ENCODE peak calls at places on chromosomes 16 and 17, in nine cellular contexts. W, E, Y, F, D, N, X, U and S are unnamed samples.

GRCh38 chr16:10103096-10103495 is 79.1 kb downstream of the GRIN2A start:
- DNase-seq in Y (no peak), D (no peak), N (no peak), E (no peak), F (peak; percentile 28), U (no peak), X (no peak), W (no peak), S (no peak)

GRCh38 chr17:30995347-30995746 is 24.5 kb downstream of the RNF135 start:
- DNase-seq in E (no peak), U (no peak), Y (no peak), W (no peak), N (no peak), F (peak; percentile 12), X (no peak), D (no peak), S (no peak)

GRCh38 chr17:17122781-17123483 is 80.7 kb downstream of the MPRIP start:
- DNase-seq in D (no peak), U (no peak), E (no peak), W (no peak), F (no peak), X (no peak), N (no peak), Y (no peak), S (peak; percentile 64)

GRCh38 chr16:82061861-82062525 is 26.9 kb downstream of the HSD17B2 start:
- DNase-seq in W (no peak), U (no peak), D (no peak), E (peak; percentile 52), Y (no peak), F (peak; percentile 21), X (peak; percentile 45), N (peak; percentile 25), S (peak; percentile 33)

GRCh38 chr16:81657731-81658130 is 121.4 kb upstream of the PLCG2 start:
- DNase-seq in E (no peak), W (peak; percentile 32), D (no peak), Y (no peak), X (no peak), U (no peak), F (no peak), N (no peak), S (no peak)

GRCh38 chr16:74774223-74775139 is at the start of gene FA2H:
- DNase-seq in N (peak; percentile 8), W (no peak), D (peak; percentile 96), Y (peak; percentile 85), X (peak; percentile 93), F (peak; percentile 36), U (peak; percentile 82), E (peak; percentile 93), S (peak; percentile 93)

GRCh38 chr16:13448346-13448745 is 471.6 kb upstream of the ERCC4 start:
- DNase-seq in W (no peak), U (no peak), Y (peak; percentile 79), X (no peak), F (no peak), E (no peak), D (no peak), N (no peak), S (no peak)

GRCh38 chr16:12626411-12626810 is 177.3 kb downstream of the CPPED1 start:
- DNase-seq in D (no peak), X (no peak), N (no peak), Y (no peak), E (no peak), W (no peak), U (peak; percentile 15), F (no peak), S (no peak)

GRCh38 chr16:84593825-84594724 is 23.8 kb downstream of the COTL1 start:
- DNase-seq in W (no peak), X (no peak), Y (peak; percentile 73), E (peak; percentile 97), N (peak; percentile 50), U (no peak), D (peak; percentile 86), F (no peak), S (no peak)

GRCh38 chr16:71524566-71525553 is 1.4 kb upstream of the CHST4 start:
- DNase-seq in F (no peak), D (no peak), W (no peak), U (no peak), X (no peak), N (no peak), Y (no peak), E (no peak), S (no peak)

GRCh38 chr16:71927383-71927782 is 32.1 kb downstream of the IST1 start:
- DNase-seq in D (no peak), U (no peak), N (peak; percentile 87), W (no peak), E (peak; percentile 89), Y (peak; percentile 96), F (peak; percentile 88), X (no peak), S (no peak)

GRCh38 chr17:44400226-44400847 is 10.9 kb upstream of the ITGA2B start:
- DNase-seq in X (peak; percentile 18), Y (no peak), E (peak; percentile 8), W (no peak), N (peak; percentile 40), D (no peak), U (peak; percentile 36), F (peak; percentile 60), S (no peak)

GRCh38 chr16:59878479-59878878 is 1144.4 kb upstream of the GOT2 start:
- DNase-seq in Y (no peak), N (peak; percentile 75), D (no peak), X (no peak), U (no peak), F (no peak), E (no peak), W (no peak), S (no peak)

GRCh38 chr16:57475711-57476339 is 10.5 kb downstream of the DOK4 start:
- DNase-seq in X (peak; percentile 89), D (no peak), F (peak; percentile 36), N (peak; percentile 17), W (no peak), Y (peak; percentile 74), E (no peak), U (peak; percentile 82), S (peak; percentile 85)

GRCh38 chr17:16100737-16101400 is 101.2 kb downstream of the TTC19 start:
- DNase-seq in D (no peak), N (peak; percentile 17), W (no peak), E (no peak), X (no peak), F (no peak), Y (no peak), U (no peak), S (no peak)

GRCh38 chr16:74563828-74564263 is 43.1 kb downstream of the GLG1 start:
- DNase-seq in N (peak; percentile 32), D (no peak), F (peak; percentile 19), U (no peak), E (peak; percentile 48), Y (peak; percentile 74), X (no peak), W (no peak), S (no peak)

GRCh38 chr16:24975428-24975889 is 39.7 kb downstream of the ARHGAP17 start:
- DNase-seq in X (no peak), D (no peak), U (no peak), W (no peak), E (no peak), N (no peak), Y (peak; percentile 50), F (peak; percentile 65), S (no peak)

GRCh38 chr17:57480438-57481196 is 224.3 kb downstream of the MSI2 start:
- DNase-seq in U (no peak), N (peak; percentile 22), F (peak; percentile 61), E (no peak), D (no peak), Y (peak; percentile 71), X (no peak), W (no peak), S (no peak)
- H3K4me1 ChIP-seq in U (peaks cover 11% of the 10 kb centered on the region), N (no peaks in the 10 kb centered on the region), F (peaks cover 9% of the 10 kb centered on the region), E (no peaks in the 10 kb centered on the region), D (no peaks in the 10 kb centered on the region), Y (peaks cover 71% of the 10 kb centered on the region), X (peaks cover 45% of the 10 kb centered on the region), W (peaks cover 11% of the 10 kb centered on the region), S (peaks cover 12% of the 10 kb centered on the region)

DNA sequence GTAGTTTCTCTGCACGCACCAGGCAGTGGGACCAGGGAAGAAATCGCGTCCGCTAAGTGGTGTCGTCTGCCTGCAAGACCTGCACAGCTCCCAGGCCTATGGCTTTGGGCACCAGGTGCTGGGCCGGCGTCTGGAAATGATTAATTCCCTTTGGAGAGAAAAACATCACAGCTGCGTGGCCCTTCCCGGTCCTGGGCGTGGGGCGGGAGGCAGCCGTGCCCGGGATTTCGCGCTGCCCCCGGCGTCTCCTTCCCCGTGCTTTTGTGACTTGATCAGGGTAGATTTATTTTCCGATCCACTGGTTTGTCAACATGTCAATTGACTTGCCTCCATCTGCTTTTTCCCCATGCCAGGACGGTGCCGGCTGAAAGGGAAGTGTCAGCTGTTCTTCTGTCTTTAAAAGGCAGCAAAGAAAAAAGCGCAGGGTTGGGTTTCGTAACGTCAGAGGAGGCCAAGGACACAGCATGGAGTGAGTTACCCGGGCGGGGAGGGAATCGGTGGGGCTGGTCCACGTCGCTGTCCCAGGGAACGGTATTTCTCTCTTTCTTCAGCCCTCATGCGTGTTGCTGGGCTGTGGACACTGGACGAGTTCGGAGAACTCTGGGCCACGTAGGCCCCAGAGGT is 188.2 kb upstream of the ZNF469 start:
- DNase-seq in D (no peak), U (no peak), Y (peak; percentile 78), N (peak; percentile 81), X (no peak), W (no peak), E (peak; percentile 46), F (no peak), S (no peak)
- H3K4me3 ChIP-seq in D (no peak overlapping the region), U (no peak overlapping the region), Y (no peak overlapping the region), N (no peak overlapping the region), X (no peak overlapping the region), W (no peak overlapping the region), E (no peak overlapping the region), F (peak overlapping the region; percentile 10), S (no peak overlapping the region)

DNA sequence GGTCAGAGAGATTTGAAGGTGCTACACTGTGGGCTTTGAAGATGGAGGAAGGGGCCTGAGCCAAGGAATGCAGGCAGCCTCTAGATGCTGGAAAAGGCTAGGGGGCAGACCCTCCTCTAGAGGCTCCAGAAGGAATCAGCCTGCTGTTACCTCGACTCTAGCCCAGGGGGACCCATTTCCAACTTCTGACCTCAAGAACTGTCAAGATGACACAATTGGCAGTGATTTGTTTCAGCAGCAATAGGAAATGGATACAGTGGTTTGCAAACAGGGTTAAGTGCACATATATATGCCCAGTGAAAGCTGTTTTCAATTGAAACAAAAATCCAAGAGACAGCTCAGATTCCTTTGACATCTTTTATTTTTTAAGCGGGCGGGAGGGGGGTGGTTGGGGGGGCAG is 3.7 kb upstream of the ZDHHC1 start:
- DNase-seq in E (no peak), W (no peak), N (no peak), Y (no peak), D (no peak), F (no peak), U (no peak), X (no peak), S (no peak)
- H3K4me1 ChIP-seq in E (no peaks in the 10 kb centered on the region), W (peaks cover 24% of the 10 kb centered on the region), N (peaks cover 2% of the 10 kb centered on the region), Y (peaks cover 7% of the 10 kb centered on the region), D (peaks cover 7% of the 10 kb centered on the region), F (peaks cover 8% of the 10 kb centered on the region), U (no peaks in the 10 kb centered on the region), X (peaks cover 15% of the 10 kb centered on the region), S (peaks cover 15% of the 10 kb centered on the region)

DNA sequence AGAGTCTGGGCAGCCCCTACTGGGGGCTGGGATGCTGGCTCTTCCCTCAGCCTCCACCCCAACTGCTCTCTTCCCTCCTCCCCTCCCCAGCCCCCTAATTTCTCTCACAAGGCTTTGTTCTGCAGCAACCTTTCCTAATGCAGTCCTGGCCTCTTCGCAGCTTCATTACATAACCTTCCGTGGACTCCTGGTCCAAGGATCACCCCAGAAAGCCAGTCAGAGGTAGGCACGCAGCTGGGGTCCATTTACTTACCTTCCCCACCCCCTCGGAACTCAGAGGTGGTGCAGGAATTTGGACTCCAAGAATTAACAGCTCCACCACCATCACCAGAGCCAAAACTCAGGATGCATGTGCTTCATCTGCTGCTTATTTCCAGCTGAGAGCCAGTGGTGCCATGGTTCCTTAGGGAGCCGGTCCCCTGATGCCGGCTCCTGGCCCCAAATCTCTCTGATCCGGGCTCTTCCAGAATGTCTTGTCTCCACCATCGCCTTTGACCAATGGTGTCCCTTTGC is 40.9 kb downstream of the MAPT start:
- DNase-seq in W (no peak), E (no peak), D (no peak), U (no peak), Y (no peak), F (no peak), X (no peak), N (no peak), S (no peak)
- H3K4me3 ChIP-seq in W (no peak overlapping the region), E (no peak overlapping the region), D (no peak overlapping the region), U (no peak overlapping the region), Y (no peak overlapping the region), F (no peak overlapping the region), X (no peak overlapping the region), N (no peak overlapping the region), S (no peak overlapping the region)